ENCODE peak calls at places on chromosomes 3 and 15, in six cellular contexts. J, U, D, V, N and P are unnamed samples.

GRCh38 chr15:48678851-48679250 is 33.3 kb upstream of the FBN1 start:
- DNase-seq in N (no peak), U (no peak), D (no peak), V (no peak), J (no peak), P (no peak)

GRCh38 chr15:63372018-63372705 is 9.5 kb downstream of the CA12 start:
- DNase-seq in N (no peak), D (no peak), U (no peak), J (peak), V (peak), P (no peak)

GRCh38 chr15:39581501-39582285 is 814 bp downstream of the THBS1 start:
- DNase-seq in N (no peak), U (no peak), D (no peak), V (no peak), J (peak), P (no peak)

GRCh38 chr15:98876461-98877369 is 130.9 kb downstream of the PGPEP1L start:
- DNase-seq in U (no peak), N (no peak), D (no peak), J (no peak), V (no peak), P (no peak)

GRCh38 chr3:30597131-30597768 is 9.2 kb upstream of the TGFBR2 start:
- DNase-seq in U (no peak), D (peak), J (peak), V (peak), N (no peak), P (no peak)

GRCh38 chr3:59925946-59926345 is 876.1 kb upstream of the CFAP20DC start:
- DNase-seq in N (no peak), V (no peak), U (no peak), J (no peak), D (no peak), P (no peak)

GRCh38 chr15:93042211-93042610 is 46.8 kb downstream of the RGMA start:
- DNase-seq in N (no peak), V (no peak), J (no peak), D (no peak), U (no peak), P (no peak)

GRCh38 chr15:68650901-68651709 is 72.3 kb downstream of the CORO2B start:
- DNase-seq in U (no peak), N (peak), D (no peak), V (no peak), J (peak), P (peak)

GRCh38 chr3:25603703-25604102 is 61.0 kb downstream of the TOP2B start:
- DNase-seq in D (peak), V (no peak), J (no peak), U (no peak), N (no peak), P (no peak)

GRCh38 chr3:13018039-13018431 is 55.2 kb downstream of the IQSEC1 start:
- DNase-seq in U (no peak), J (peak), D (no peak), V (no peak), N (no peak), P (no peak)

GRCh38 chr3:43244694-43245093 is 41.6 kb upstream of the SNRK start:
- DNase-seq in N (no peak), J (no peak), U (no peak), V (no peak), D (no peak), P (no peak)

GRCh38 chr15:39961051-39961450 is 27.1 kb downstream of the EIF2AK4 start:
- DNase-seq in V (no peak), J (no peak), D (no peak), N (no peak), U (no peak), P (no peak)

GRCh38 chr3:73046195-73046594 is 15.3 kb upstream of the EBLN2 start:
- DNase-seq in D (no peak), N (no peak), V (no peak), U (no peak), J (no peak), P (no peak)

GRCh38 chr15:43196760-43197548 is 11.8 kb downstream of the CCNDBP1 start:
- DNase-seq in V (no peak), U (no peak), J (no peak), D (no peak), N (no peak), P (no peak)

GRCh38 chr3:64000446-64001055 is 22.7 kb downstream of the PSMD6 start:
- DNase-seq in N (no peak), J (no peak), D (no peak), U (no peak), V (no peak), P (no peak)

GRCh38 chr3:169104972-169105371 is 558.5 kb downstream of the MECOM start:
- DNase-seq in V (no peak), D (no peak), U (no peak), J (peak), N (no peak), P (no peak)

GRCh38 chr3:152316318-152316717 is 47.6 kb downstream of the MBNL1 start:
- DNase-seq in D (no peak), U (no peak), N (no peak), J (no peak), V (peak), P (no peak)

GRCh38 chr3:136659253-136659652 is 92.9 kb downstream of the STAG1 start:
- DNase-seq in D (no peak), V (peak), U (no peak), N (no peak), J (no peak), P (no peak)

GRCh38 chr3:66592061-66592875 is 91.4 kb upstream of the LRIG1 start:
- DNase-seq in V (no peak), D (no peak), N (no peak), U (no peak), J (no peak), P (no peak)

GRCh38 chr15:65338366-65338765 is 33.9 kb downstream of the RNU5B-1 start:
- DNase-seq in J (no peak), N (no peak), V (no peak), D (no peak), U (no peak), P (no peak)

GRCh38 chr3:108863799-108864135 is 41.2 kb downstream of the TRAT1 start:
- DNase-seq in N (no peak), D (no peak), J (peak), U (no peak), V (no peak), P (no peak)

GRCh38 chr3:107235923-107236315 is 141.3 kb upstream of the CCDC54 start:
- DNase-seq in D (peak), J (peak), N (peak), V (peak), U (no peak), P (peak)

GRCh38 chr3:61559108-61559731 is 2.2 kb upstream of the PTPRG start:
- DNase-seq in U (no peak), J (no peak), D (no peak), N (no peak), V (no peak), P (no peak)